ENCODE peak calls at places on chromosomes 7 and 10, in six cellular contexts. O is GM13977; H is WTC11; F is CD8-positive, alpha-beta T cell; V is AG09319; X is Panc1. L is an unnamed sample.

GRCh38 chr7:44766416-44766801 is 17.8 kb downstream of the ZMIZ2 start:
- DNase-seq in O (no peak), H (no peak), F (no peak), V (no peak), X (no peak), L (no peak)

GRCh38 chr7:13276977-13277376 is 589.5 kb downstream of the ARL4A start:
- DNase-seq in O (no peak), H (no peak), F (no peak), V (no peak), X (no peak), L (no peak)

GRCh38 chr7:26718063-26718462 is 146.3 kb downstream of the SKAP2 start:
- DNase-seq in O (no peak), H (no peak), F (no peak), V (no peak), X (no peak), L (no peak)

GRCh38 chr10:59944339-59944935 is 38.1 kb upstream of the CCDC6 start:
- DNase-seq in O (no peak), H (no peak), F (no peak), V (no peak), X (no peak), L (no peak)

GRCh38 chr10:36888925-36889573 is 236.3 kb upstream of the ANKRD30A start:
- DNase-seq in O (peak), H (peak), F (no peak), V (no peak), X (peak), L (no peak)

GRCh38 chr10:95324436-95325268 is 33.8 kb upstream of the PDLIM1 start:
- DNase-seq in O (no peak), H (no peak), F (no peak), V (no peak), X (no peak), L (no peak)

GRCh38 chr10:48448796-48449195 is 142.3 kb downstream of the MAPK8 start:
- DNase-seq in O (peak), H (no peak), F (peak), V (no peak), X (no peak), L (no peak)

GRCh38 chr10:103507235-103508191 is 14.0 kb downstream of the NEURL1 start:
- DNase-seq in O (no peak), H (no peak), F (no peak), V (no peak), X (no peak), L (no peak)

GRCh38 chr7:70620333-70621055 is 511.4 kb upstream of the GALNT17 start:
- DNase-seq in O (no peak), H (no peak), F (no peak), V (no peak), X (no peak), L (no peak)

GRCh38 chr7:155418941-155419755 is 38.8 kb upstream of the EN2 start:
- DNase-seq in O (no peak), H (no peak), F (no peak), V (no peak), X (no peak), L (no peak)

GRCh38 chr7:132472463-132473120 is 103.7 kb downstream of the PLXNA4 start:
- DNase-seq in O (no peak), H (no peak), F (no peak), V (no peak), X (no peak), L (peak)

GRCh38 chr10:128877141-128877540 is 589.9 kb upstream of the MGMT start:
- DNase-seq in O (no peak), H (no peak), F (no peak), V (no peak), X (no peak), L (no peak)

GRCh38 chr7:159027091-159027802 is 117.4 kb downstream of the VIPR2 start:
- DNase-seq in O (no peak), H (no peak), F (no peak), V (no peak), X (no peak), L (no peak)

GRCh38 chr7:121398246-121398645 is 2.1 kb upstream of the FAM3C start:
- DNase-seq in O (no peak), H (no peak), F (no peak), V (no peak), X (no peak), L (no peak)

DNA sequence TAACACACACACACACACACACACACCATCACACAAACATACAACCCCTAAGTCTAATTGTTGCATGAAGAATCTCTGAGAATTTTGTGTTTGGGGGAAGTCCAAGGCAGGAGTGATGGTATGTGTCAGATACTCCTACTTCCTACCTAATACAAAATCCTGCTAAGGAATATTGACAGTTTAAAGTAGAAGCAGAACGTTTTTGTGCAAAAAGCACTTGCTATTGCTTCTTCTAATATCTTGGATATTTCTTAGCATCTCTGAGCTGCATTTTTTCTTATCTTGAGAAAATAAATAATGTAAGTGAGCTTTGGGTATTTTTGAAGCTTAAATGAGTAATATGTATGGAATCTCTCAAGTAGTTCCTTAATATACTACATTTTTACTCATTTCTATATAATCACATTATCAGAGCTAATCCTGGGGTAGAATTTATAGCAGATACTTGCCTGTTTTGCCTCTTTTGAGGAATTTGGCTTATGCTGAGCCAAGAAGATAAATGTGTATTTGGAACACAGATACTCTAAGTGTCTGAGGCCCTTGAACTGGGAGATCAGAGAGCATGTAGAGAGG is 212.3 kb downstream of the DKK1 start:
- DNase-seq in O (no peak), H (no peak), F (no peak), V (no peak), X (no peak), L (no peak)
- TF ChIP-seq CTCF in O (no peak), H (no peak), F (no peak), V (no peak), X (no peak), L (no peak)

DNA sequence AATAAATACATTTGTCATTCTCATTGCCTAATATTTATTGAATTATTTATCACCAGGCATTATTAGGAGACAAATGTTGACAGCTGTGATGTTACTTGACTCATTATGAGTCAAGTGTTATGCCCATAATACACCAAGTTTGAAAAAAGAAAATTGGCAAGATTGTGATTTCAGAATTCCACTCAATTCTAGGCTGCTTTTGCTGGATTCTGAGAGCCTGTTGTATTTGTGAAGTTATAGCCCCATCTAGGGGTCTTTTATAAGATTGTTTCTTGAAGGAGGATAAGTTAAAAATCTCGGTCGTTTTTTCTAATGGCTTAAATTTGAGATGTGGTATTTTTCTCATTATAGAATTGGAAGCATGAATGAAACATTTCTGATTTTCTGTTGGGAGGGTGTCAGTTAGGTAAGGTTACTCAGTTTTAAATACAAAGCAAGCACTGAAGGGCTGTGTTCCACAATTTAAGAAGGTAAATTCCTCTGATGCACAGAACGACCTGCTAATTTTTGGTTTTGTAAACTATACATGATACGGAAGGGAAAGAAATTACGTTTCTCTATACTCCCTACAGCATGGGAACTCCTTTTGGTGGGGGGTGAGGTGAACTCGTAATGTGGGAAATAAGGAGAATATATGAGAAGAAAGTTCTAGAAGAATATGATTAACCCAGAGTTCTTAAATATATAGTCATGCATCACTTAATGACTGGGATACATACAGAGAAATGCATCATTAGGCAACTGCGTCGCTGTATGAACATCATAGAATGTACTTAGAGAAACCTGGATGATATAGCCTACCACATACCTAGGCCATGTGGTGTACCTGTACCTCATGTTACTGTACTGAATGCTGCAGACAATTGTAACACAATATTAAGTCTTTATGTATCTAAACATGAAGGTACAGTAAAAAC is 2.6 kb downstream of the STK31 start:
- DNase-seq in O (peak), H (no peak), F (no peak), V (peak), X (peak), L (peak)
- TF ChIP-seq CTCF in O (peak), H (peak), F (peak), V (peak), X (peak), L (peak)

GRCh38 chr10:123140164-123140982 is 4.6 kb downstream of the HMX3 start:
- DNase-seq in O (peak), H (peak), F (no peak), V (no peak), X (no peak), L (no peak)
- TF ChIP-seq CTCF in O (peak), H (no peak), F (no peak), V (no peak), X (peak), L (no peak)

GRCh38 chr10:67520924-67521520 is 175.0 kb downstream of the CTNNA3 start:
- DNase-seq in O (peak), H (no peak), F (no peak), V (no peak), X (peak), L (peak)
- TF ChIP-seq CTCF in O (peak), H (peak), F (peak), V (peak), X (peak), L (peak)

DNA sequence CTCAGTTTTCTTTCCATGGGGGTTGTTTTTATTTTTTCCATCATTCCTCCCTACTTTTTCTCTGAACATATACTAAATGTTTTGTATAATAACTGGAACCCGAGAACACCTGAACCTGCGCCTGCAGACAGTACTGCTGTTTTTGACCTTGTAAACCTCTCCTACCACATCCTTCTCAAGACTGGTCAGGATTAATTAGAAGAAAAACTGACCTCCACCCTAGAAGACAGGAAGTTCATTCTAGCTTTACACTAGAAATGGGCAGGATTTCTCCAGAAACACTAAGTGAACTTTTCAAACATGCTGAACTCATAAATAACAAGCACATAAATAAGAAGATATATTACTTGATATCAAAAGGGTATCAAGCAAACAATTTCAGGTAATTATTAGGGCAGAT is 751 bp upstream of the HYCC1 start:
- DNase-seq in O (no peak), H (no peak), F (no peak), V (no peak), X (no peak), L (no peak)
- TF ChIP-seq CTCF in O (no peak), H (no peak), F (peak), V (no peak), X (no peak), L (no peak)